ENCODE peak calls at places on chromosomes 13 and 19, in eight cellular contexts. P is immature natural killer cell; D is GOT3; J is amniotic stem cell; F is IMR-90; N is D341Med; L is left ventricle myocardium inferior; H is stimulated activated naive B cell treated with anti-CD40 and anti-IgM and Interleukin-4, amounts not matched to agents 10 μg/mL and 1 μg/mL and 100 μg/mL, for 72 hours. C is an unnamed sample.

GRCh38 chr13:76971215-76971614 is 20.7 kb upstream of the CLN5 start:
- DNase-seq in P (no peak), D (no peak), J (no peak), F (no peak), N (no peak), L (no peak), H (no peak), C (no peak)

GRCh38 chr19:51258165-51258564 is 7.3 kb downstream of the SIGLECL1 start:
- DNase-seq in P (no peak), D (no peak), J (no peak), F (no peak), N (no peak), L (no peak), H (no peak), C (no peak)

GRCh38 chr19:18174983-18175382 is 1.4 kb downstream of the IFI30 start:
- DNase-seq in P (no peak), D (no peak), J (no peak), F (no peak), N (no peak), L (no peak), H (no peak), C (no peak)

GRCh38 chr13:42487221-42487620 is 86.7 kb upstream of the TNFSF11 start:
- DNase-seq in P (no peak), D (no peak), J (no peak), F (peak), N (no peak), L (no peak), H (no peak), C (no peak)

GRCh38 chr19:55229145-55229788 is 704 bp upstream of the TMEM86B start:
- DNase-seq in P (no peak), D (no peak), J (no peak), F (no peak), N (no peak), L (no peak), H (no peak), C (no peak)

GRCh38 chr13:84479656-84480055 is 597.4 kb upstream of the SLITRK1 start:
- DNase-seq in P (no peak), D (no peak), J (no peak), F (peak), N (no peak), L (no peak), H (no peak), C (no peak)

GRCh38 chr13:46672338-46673090 is 119.5 kb downstream of the LRCH1 start:
- DNase-seq in P (no peak), D (no peak), J (no peak), F (no peak), N (no peak), L (no peak), H (no peak), C (no peak)

GRCh38 chr13:109974354-109974753 is 188.0 kb upstream of the IRS2 start:
- DNase-seq in P (no peak), D (no peak), J (no peak), F (peak), N (no peak), L (no peak), H (no peak), C (no peak)

GRCh38 chr19:7692417-7693088 is 9.4 kb downstream of the FCER2 start:
- DNase-seq in P (peak), D (no peak), J (no peak), F (no peak), N (no peak), L (no peak), H (no peak), C (peak)

GRCh38 chr13:111396457-111396856 is 76.0 kb downstream of the TEX29 start:
- DNase-seq in P (no peak), D (no peak), J (no peak), F (no peak), N (no peak), L (no peak), H (no peak), C (no peak)

GRCh38 chr19:49954092-49954825 is 6.7 kb downstream of the SIGLEC11 start:
- DNase-seq in P (no peak), D (no peak), J (no peak), F (peak), N (no peak), L (no peak), H (no peak), C (no peak)

GRCh38 chr19:46288896-46289588 is 7.8 kb upstream of the HIF3A start:
- DNase-seq in P (no peak), D (no peak), J (peak), F (peak), N (no peak), L (peak), H (no peak), C (no peak)

GRCh38 chr19:33727331-33728028 is 69.2 kb upstream of the KCTD15 start:
- DNase-seq in P (no peak), D (no peak), J (no peak), F (no peak), N (no peak), L (no peak), H (no peak), C (no peak)

GRCh38 chr13:106113796-106114195 is 421.7 kb downstream of the EFNB2 start:
- DNase-seq in P (no peak), D (no peak), J (no peak), F (peak), N (no peak), L (no peak), H (no peak), C (no peak)

GRCh38 chr13:110448677-110449076 is 112.8 kb downstream of the RAB20 start:
- DNase-seq in P (no peak), D (no peak), J (no peak), F (no peak), N (no peak), L (no peak), H (no peak), C (no peak)

GRCh38 chr13:49342404-49342803 is 94.7 kb downstream of the CDADC1 start:
- DNase-seq in P (no peak), D (no peak), J (no peak), F (no peak), N (no peak), L (no peak), H (no peak), C (no peak)

GRCh38 chr19:17766543-17767131 is 15.4 kb downstream of the FCHO1 start:
- DNase-seq in P (peak), D (no peak), J (no peak), F (peak), N (peak), L (peak), H (no peak), C (no peak)

GRCh38 chr13:110306960-110307696 is at the start of the genes COL4A1 and COL4A2:
- DNase-seq in P (no peak), D (no peak), J (peak), F (peak), N (no peak), L (peak), H (no peak), C (no peak)

GRCh38 chr19:17488593-17489391 is 18.5 kb downstream of the SLC27A1 start:
- DNase-seq in P (peak), D (no peak), J (no peak), F (no peak), N (peak), L (peak), H (peak), C (peak)

GRCh38 chr13:110713981-110714797 is 689 bp downstream of the ING1 start:
- DNase-seq in P (peak), D (no peak), J (no peak), F (peak), N (no peak), L (peak), H (peak), C (peak)

GRCh38 chr13:70043685-70044084 is 63.9 kb upstream of the ATXN8OS start:
- DNase-seq in P (no peak), D (no peak), J (no peak), F (no peak), N (no peak), L (no peak), H (no peak), C (no peak)

GRCh38 chr19:49407079-49407478 is 16.2 kb downstream of the PTH2 start:
- DNase-seq in P (no peak), D (no peak), J (no peak), F (no peak), N (no peak), L (no peak), H (no peak), C (no peak)

GRCh38 chr19:2567580-2567979 is 91.7 kb downstream of the GADD45B start:
- DNase-seq in P (no peak), D (no peak), J (no peak), F (no peak), N (no peak), L (peak), H (no peak), C (no peak)

GRCh38 chr19:34556500-34556899 is 74.9 kb downstream of the WTIP start:
- DNase-seq in P (no peak), D (no peak), J (no peak), F (no peak), N (peak), L (no peak), H (no peak), C (peak)